ENCODE peak calls at places on chromosomes 5 and 9, in five cellular contexts. X is fibroblast of pulmonary artery, P is WTC11, S is epithelial cell of esophagus, C is endothelial cell. R is an unnamed sample.

GRCh38 chr5:129902806-129903205 is 1.5 kb upstream of the CHSY3 start:
- DNase-seq in X (no peak), P (no peak), S (no peak), C (no peak), R (no peak)

GRCh38 chr9:14419302-14419937 is 105.5 kb upstream of the NFIB start:
- DNase-seq in X (no peak), P (no peak), S (no peak), C (no peak), R (no peak)

GRCh38 chr5:143977891-143978448 is 166.0 kb downstream of the HMHB1 start:
- DNase-seq in X (peak), P (no peak), S (peak), C (no peak), R (no peak)

GRCh38 chr9:24436761-24437160 is 108.9 kb downstream of the IZUMO3 start:
- DNase-seq in X (no peak), P (no peak), S (no peak), C (no peak), R (no peak)

GRCh38 chr9:134863941-134864820 is 16.4 kb upstream of the FCN2 start:
- DNase-seq in X (no peak), P (no peak), S (no peak), C (no peak), R (no peak)

GRCh38 chr5:100423330-100423729 is 111.8 kb upstream of the FAM174A start:
- DNase-seq in X (peak), P (no peak), S (no peak), C (no peak), R (no peak)

GRCh38 chr5:141636106-141636412 is 590 bp downstream of the HDAC3 start:
- DNase-seq in X (no peak), P (no peak), S (no peak), C (no peak), R (no peak)

GRCh38 chr5:106730912-106731311 is 939.8 kb downstream of the EFNA5 start:
- DNase-seq in X (no peak), P (no peak), S (peak), C (no peak), R (no peak)

GRCh38 chr9:129006328-129007034 is 21.6 kb downstream of the SH3GLB2 start:
- DNase-seq in X (peak), P (peak), S (peak), C (peak), R (peak)

GRCh38 chr5:180808461-180809000 is 5.9 kb upstream of the MGAT1 start:
- DNase-seq in X (no peak), P (no peak), S (peak), C (no peak), R (no peak)

GRCh38 chr5:176183321-176184074 is 54.7 kb upstream of the SIMC1 start:
- DNase-seq in X (no peak), P (no peak), S (no peak), C (no peak), R (peak)

GRCh38 chr5:27516437-27516836 is 478.1 kb upstream of the CDH9 start:
- DNase-seq in X (no peak), P (no peak), S (peak), C (no peak), R (no peak)

GRCh38 chr5:154603978-154604679 is 126.1 kb upstream of the HAND1 start:
- DNase-seq in X (peak), P (peak), S (peak), C (no peak), R (peak)

GRCh38 chr9:113274474-113275146 is 762 bp downstream of the CDC26 start:
- DNase-seq in X (peak), P (no peak), S (peak), C (peak), R (peak)

DNA sequence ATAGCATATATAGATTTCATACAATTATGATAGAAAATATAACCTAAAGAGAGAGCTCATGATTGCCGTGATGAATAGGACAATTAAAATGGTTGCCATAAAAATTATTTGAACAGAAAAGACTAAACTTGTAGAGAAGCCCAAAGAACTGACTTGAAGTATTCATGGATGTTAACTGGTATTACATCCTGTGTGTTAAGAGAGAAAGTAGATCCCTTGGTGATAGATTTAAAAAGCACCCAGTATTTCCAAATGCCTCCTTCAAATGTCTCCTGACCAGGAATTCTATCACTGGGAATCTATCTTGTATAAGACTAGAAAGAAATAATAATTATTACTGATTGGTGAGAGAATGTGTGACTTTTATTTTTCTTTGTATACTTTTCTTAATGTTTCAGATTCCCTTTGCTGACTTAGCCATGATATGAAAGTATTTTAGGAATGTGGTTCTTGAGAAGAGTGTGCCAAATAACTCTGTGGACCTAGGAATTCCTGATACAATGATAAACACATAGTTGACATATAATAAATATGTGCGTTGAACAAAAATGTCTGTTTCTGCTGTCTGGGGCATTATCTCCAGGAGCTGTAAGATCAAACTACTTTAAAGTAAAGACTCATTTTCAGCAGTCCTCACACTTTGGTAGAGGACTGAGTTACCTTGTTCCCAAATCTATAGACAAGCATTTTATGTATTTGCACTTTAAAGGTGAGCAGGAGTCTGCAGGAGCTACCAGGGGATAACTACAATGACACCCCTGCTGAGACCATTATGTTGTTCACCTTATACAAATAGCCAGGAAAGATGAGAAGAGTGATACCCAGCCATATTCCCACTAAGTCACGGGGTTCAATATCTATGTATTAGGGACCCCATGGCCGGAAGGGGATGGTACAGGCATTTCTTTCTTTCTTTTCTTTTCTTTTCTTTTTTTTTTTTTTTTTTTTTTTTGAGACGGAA is 211.1 kb upstream of the TLE4 start:
- DNase-seq in X (peak), P (no peak), S (no peak), C (no peak), R (no peak)
- TF ChIP-seq CTCF in X (no peak), P (no peak), S (no peak), C (no peak), R (no peak)

GRCh38 chr9:71758277-71758676 is 10.0 kb downstream of the CEMIP2 start:
- DNase-seq in X (no peak), P (peak), S (peak), C (no peak), R (no peak)
- TF ChIP-seq CTCF in X (no peak), P (no peak), S (no peak), C (no peak), R (no peak)

DNA sequence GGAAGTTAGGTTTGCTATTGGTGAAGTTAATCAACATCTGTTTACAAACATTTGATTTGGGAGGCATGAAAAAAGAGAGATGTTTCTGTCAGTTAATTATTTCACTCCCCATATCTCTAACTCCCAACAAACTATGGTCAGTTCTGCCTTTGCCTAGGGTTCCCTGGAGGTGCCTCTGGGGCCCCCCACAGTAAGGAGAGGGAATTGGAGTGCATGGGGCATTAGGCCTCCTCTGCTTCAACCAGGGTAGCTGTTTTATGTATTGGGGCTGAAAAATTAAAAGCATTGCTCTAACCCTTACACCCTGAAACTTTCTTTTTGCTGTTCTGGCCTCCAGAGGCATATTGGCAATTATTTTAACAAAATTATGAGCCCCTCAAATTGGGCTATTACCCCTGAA is 32.3 kb downstream of the RUSC2 start:
- DNase-seq in X (no peak), P (peak), S (no peak), C (no peak), R (no peak)
- TF ChIP-seq CTCF in X (peak), P (no peak), S (no peak), C (no peak), R (no peak)

GRCh38 chr9:101738566-101739183 is at the start of gene GRIN3A:
- DNase-seq in X (no peak), P (peak), S (peak), C (peak), R (peak)
- TF ChIP-seq CTCF in X (no peak), P (no peak), S (no peak), C (no peak), R (no peak)

GRCh38 chr5:177302354-177303110 is 987 bp downstream of the RAB24 start:
- DNase-seq in X (no peak), P (no peak), S (peak), C (no peak), R (no peak)
- TF ChIP-seq CTCF in X (peak), P (no peak), S (no peak), C (no peak), R (no peak)

GRCh38 chr9:114697951-114698351 is 16.0 kb upstream of the TEX48 start:
- DNase-seq in X (no peak), P (no peak), S (no peak), C (no peak), R (no peak)
- TF ChIP-seq CTCF in X (no peak), P (no peak), S (no peak), C (no peak), R (no peak)

GRCh38 chr5:58412932-58413331 is 47.0 kb downstream of the PLK2 start:
- DNase-seq in X (no peak), P (no peak), S (no peak), C (no peak), R (no peak)

GRCh38 chr5:58407042-58407709 is 52.7 kb downstream of the PLK2 start:
- DNase-seq in X (peak), P (no peak), S (peak), C (no peak), R (no peak)

GRCh38 chr5:58411372-58411771 is 48.5 kb downstream of the PLK2 start:
- DNase-seq in X (no peak), P (no peak), S (peak), C (no peak), R (no peak)

GRCh38 chr5:58412081-58412480 is 47.8 kb downstream of the PLK2 start:
- DNase-seq in X (no peak), P (no peak), S (peak), C (no peak), R (no peak)

GRCh38 chr5:58410441-58410840 is 49.4 kb downstream of the PLK2 start:
- DNase-seq in X (peak), P (no peak), S (peak), C (no peak), R (no peak)
- TF ChIP-seq CTCF in X (no peak), P (no peak), S (no peak), C (no peak), R (no peak)